ENCODE peak calls at places on chromosomes 7 and 10, in four cellular contexts. One of them, this sample, is unnamed.

GRCh38 chr7:99267530-99268360 is 4.9 kb upstream of the MYH16 start:
- DNase-seq in A549: peak
- DNase-seq in K562: no peak
- DNase-seq in GM12878: no peak
- DNase-seq in this sample: no peak

GRCh38 chr10:49644035-49644345 is 30.2 kb downstream of the CHAT start:
- DNase-seq in A549: no peak
- DNase-seq in K562: no peak
- DNase-seq in GM12878: no peak
- DNase-seq in this sample: no peak

GRCh38 chr7:73647725-73648592 is 19.7 kb upstream of the VPS37D start:
- DNase-seq in K562: no peak
- DNase-seq in A549: peak
- DNase-seq in GM12878: no peak
- DNase-seq in this sample: peak

GRCh38 chr10:100148353-100149211 is 37.2 kb downstream of the ERLIN1 start:
- DNase-seq in A549: peak
- DNase-seq in K562: no peak
- DNase-seq in GM12878: peak
- DNase-seq in this sample: no peak

GRCh38 chr7:29369909-29370488 is 175.4 kb downstream of the CHN2 start:
- DNase-seq in A549: no peak
- DNase-seq in GM12878: no peak
- DNase-seq in K562: no peak
- DNase-seq in this sample: no peak

GRCh38 chr7:106039486-106040060 is 72.5 kb downstream of the SYPL1 start:
- DNase-seq in K562: no peak
- DNase-seq in GM12878: no peak
- DNase-seq in A549: no peak
- DNase-seq in this sample: peak

GRCh38 chr10:2150315-2150714 is 413.0 kb upstream of the ADARB2 start:
- DNase-seq in GM12878: no peak
- DNase-seq in K562: no peak
- DNase-seq in A549: no peak
- DNase-seq in this sample: no peak

GRCh38 chr10:75207868-75208167 is 2.8 kb upstream of the VDAC2 start:
- DNase-seq in GM12878: no peak
- DNase-seq in A549: no peak
- DNase-seq in K562: no peak
- DNase-seq in this sample: no peak

GRCh38 chr10:55500931-55501559 is 700.0 kb upstream of the PCDH15 start:
- DNase-seq in A549: no peak
- DNase-seq in GM12878: no peak
- DNase-seq in K562: no peak
- DNase-seq in this sample: peak

GRCh38 chr10:35353805-35354204 is 17.5 kb downstream of the CCNY start:
- DNase-seq in K562: no peak
- DNase-seq in GM12878: no peak
- DNase-seq in A549: no peak
- DNase-seq in this sample: no peak

GRCh38 chr7:151793531-151793935 is 83.4 kb downstream of the PRKAG2 start:
- DNase-seq in K562: no peak
- DNase-seq in GM12878: no peak
- DNase-seq in A549: no peak
- DNase-seq in this sample: peak

GRCh38 chr7:128777156-128778123 is 1.8 kb upstream of the OPN1SW start:
- DNase-seq in A549: no peak
- DNase-seq in K562: peak
- DNase-seq in GM12878: no peak
- DNase-seq in this sample: no peak

GRCh38 chr7:17773289-17773626 is 167.0 kb downstream of the SNX13 start:
- DNase-seq in GM12878: no peak
- DNase-seq in K562: no peak
- DNase-seq in A549: peak
- DNase-seq in this sample: no peak

GRCh38 chr7:49644402-49645166 is 128.9 kb upstream of the VWC2 start:
- DNase-seq in K562: no peak
- DNase-seq in GM12878: no peak
- DNase-seq in A549: no peak
- DNase-seq in this sample: no peak

GRCh38 chr10:99365311-99365710 is 36.2 kb downstream of the CNNM1 start:
- DNase-seq in K562: no peak
- DNase-seq in A549: no peak
- DNase-seq in GM12878: no peak
- DNase-seq in this sample: no peak

GRCh38 chr10:28463676-28464395 is 69.1 kb upstream of the WAC start:
- DNase-seq in K562: no peak
- DNase-seq in GM12878: no peak
- DNase-seq in A549: no peak
- DNase-seq in this sample: no peak

GRCh38 chr10:102673961-102674511 is 29.8 kb downstream of the TRIM8 start:
- DNase-seq in A549: no peak
- DNase-seq in GM12878: no peak
- DNase-seq in K562: peak
- DNase-seq in this sample: no peak

GRCh38 chr10:12455774-12456173 is 106.4 kb downstream of the CAMK1D start:
- DNase-seq in GM12878: no peak
- DNase-seq in A549: no peak
- DNase-seq in K562: no peak
- DNase-seq in this sample: no peak

GRCh38 chr7:12685550-12685949 is 1.9 kb upstream of the ARL4A start:
- DNase-seq in K562: no peak
- DNase-seq in GM12878: no peak
- DNase-seq in A549: peak
- DNase-seq in this sample: peak

GRCh38 chr7:36305226-36305625 is 84.4 kb upstream of the ANLN start:
- DNase-seq in GM12878: no peak
- DNase-seq in K562: no peak
- DNase-seq in A549: no peak
- DNase-seq in this sample: no peak

GRCh38 chr10:67779455-67780205 is 58.4 kb downstream of the DNAJC12 start:
- DNase-seq in A549: peak
- DNase-seq in GM12878: no peak
- DNase-seq in K562: peak
- DNase-seq in this sample: peak

GRCh38 chr7:1817061-1817712 is 147.1 kb downstream of the ELFN1 start:
- DNase-seq in K562: no peak
- DNase-seq in GM12878: no peak
- DNase-seq in A549: no peak
- DNase-seq in this sample: no peak

GRCh38 chr10:51000164-51000563 is 74.1 kb upstream of the PRKG1 start:
- DNase-seq in K562: no peak
- DNase-seq in A549: no peak
- DNase-seq in GM12878: no peak
- DNase-seq in this sample: no peak

GRCh38 chr10:130221456-130222375 is 85.5 kb downstream of the GLRX3 start:
- DNase-seq in GM12878: no peak
- DNase-seq in K562: no peak
- DNase-seq in A549: no peak
- DNase-seq in this sample: no peak

GRCh38 chr7:10657201-10657600 is 316.5 kb upstream of the PHF14 start:
- DNase-seq in GM12878: no peak
- DNase-seq in K562: no peak
- DNase-seq in A549: no peak
- DNase-seq in this sample: peak

GRCh38 chr7:156751319-156751718 is 110.7 kb downstream of the RNF32 start:
- DNase-seq in A549: no peak
- DNase-seq in K562: no peak
- DNase-seq in GM12878: no peak
- DNase-seq in this sample: no peak

GRCh38 chr7:147415991-147416390 is 1174.6 kb upstream of the C7orf33 start:
- DNase-seq in K562: no peak
- DNase-seq in GM12878: no peak
- DNase-seq in A549: no peak
- DNase-seq in this sample: no peak

GRCh38 chr7:121266307-121266894 is 62.4 kb upstream of the WNT16 start:
- DNase-seq in K562: no peak
- DNase-seq in GM12878: no peak
- DNase-seq in A549: no peak
- DNase-seq in this sample: no peak

GRCh38 chr10:49139866-49140195 is 6.0 kb upstream of the FAM170B start:
- DNase-seq in GM12878: no peak
- DNase-seq in K562: no peak
- DNase-seq in A549: peak
- DNase-seq in this sample: no peak

GRCh38 chr7:7212612-7213011 is 30.3 kb downstream of the C1GALT1 start:
- DNase-seq in GM12878: no peak
- DNase-seq in K562: no peak
- DNase-seq in A549: no peak
- DNase-seq in this sample: no peak

GRCh38 chr7:142188846-142189245 is 69.0 kb downstream of the PRSS58 start:
- DNase-seq in A549: peak
- DNase-seq in K562: no peak
- DNase-seq in GM12878: no peak
- DNase-seq in this sample: no peak

DNA sequence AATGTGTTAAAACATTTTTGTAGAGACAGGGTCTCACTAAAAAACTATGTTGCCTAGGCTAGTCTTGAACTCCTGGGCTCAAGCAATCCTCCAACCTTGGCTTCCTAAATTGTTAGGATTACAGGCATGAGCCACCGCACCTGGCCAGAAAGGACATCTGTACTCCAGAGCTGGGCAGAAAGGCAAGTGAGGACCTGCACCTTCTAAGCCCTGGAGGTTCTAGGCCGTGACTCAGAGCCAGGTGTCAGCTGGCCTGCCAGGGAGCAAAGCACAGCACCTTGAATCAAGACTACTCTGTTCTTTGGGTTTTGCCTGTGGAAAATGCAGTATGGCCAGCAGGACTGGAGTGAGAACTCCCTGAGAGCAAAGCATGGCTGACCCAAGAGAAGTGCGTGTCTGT is 396.5 kb downstream of the ADRA2A start:
- DNase-seq in GM12878: no peak
- DNase-seq in A549: no peak
- DNase-seq in K562: no peak
- DNase-seq in this sample: no peak
- TF ChIP-seq ESRRA in GM12878: no peak
- TF ChIP-seq ESRRA in A549: no peak
- TF ChIP-seq ESRRA in K562: no peak
- TF ChIP-seq ESRRA in this sample: no peak

GRCh38 chr7:149722356-149722957 is 50.9 kb downstream of the ZNF467 start:
- DNase-seq in K562: no peak
- DNase-seq in GM12878: no peak
- DNase-seq in A549: no peak
- DNase-seq in this sample: no peak
- TF ChIP-seq MAX in K562: peak
- TF ChIP-seq MAX in GM12878: no peak
- TF ChIP-seq MAX in A549: no peak
- TF ChIP-seq MAX in this sample: no peak

GRCh38 chr10:62794306-62794705 is 10.2 kb upstream of the ADO start:
- DNase-seq in K562: no peak
- DNase-seq in A549: no peak
- DNase-seq in GM12878: no peak
- DNase-seq in this sample: no peak
- TF ChIP-seq ESRRA in K562: no peak
- TF ChIP-seq ESRRA in A549: no peak
- TF ChIP-seq ESRRA in GM12878: no peak
- TF ChIP-seq ESRRA in this sample: no peak

GRCh38 chr10:91296471-91296870 is 76.0 kb downstream of the PCGF5 start:
- DNase-seq in GM12878: no peak
- DNase-seq in A549: peak
- DNase-seq in K562: peak
- DNase-seq in this sample: no peak
- TF ChIP-seq MAX in GM12878: no peak
- TF ChIP-seq MAX in A549: no peak
- TF ChIP-seq MAX in K562: no peak
- TF ChIP-seq MAX in this sample: no peak

This sample was measured in WTC11.